ENCODE peak calls at places on chromosome 12, in eight cellular contexts. A is EH, H is small intestine, S is HFFc6, X is GM19239, F is fibroblast of mammary gland, J is HT-29, L is globus pallidus. K is an unnamed sample.

GRCh38 chr12:53532026-53532425 is 24.7 kb upstream of the NPFF start:
- DNase-seq in F (no peak), L (no peak), J (no peak), A (no peak), H (no peak), X (no peak), S (no peak), K (no peak)

GRCh38 chr12:72995616-72996015 is 723.4 kb downstream of the TRHDE start:
- DNase-seq in S (no peak), X (no peak), A (no peak), J (no peak), H (no peak), F (no peak), L (no peak), K (no peak)

GRCh38 chr12:64782181-64782580 is 23.0 kb upstream of the GNS start:
- DNase-seq in A (no peak), H (peak; percentile 18), L (no peak), J (no peak), S (no peak), F (no peak), X (no peak), K (no peak)

GRCh38 chr12:16324772-16325171 is 22.7 kb upstream of the MGST1 start:
- DNase-seq in H (no peak), A (no peak), J (no peak), S (no peak), L (no peak), X (no peak), F (no peak), K (no peak)

GRCh38 chr12:31749024-31749704 is 20.3 kb upstream of the AMN1 start:
- DNase-seq in A (peak; percentile 93), L (no peak), X (peak; percentile 45), J (peak; percentile 98), H (peak; percentile 99), F (peak; percentile 98), S (peak; percentile 95), K (peak; percentile 83)

GRCh38 chr12:27703720-27704452 is 6.7 kb upstream of the MRPS35 start:
- DNase-seq in S (peak; percentile 70), F (peak; percentile 86), A (peak; percentile 87), L (peak; percentile 59), X (peak; percentile 35), H (peak; percentile 86), J (peak; percentile 94), K (peak; percentile 73)

GRCh38 chr12:92147491-92147890 is 1.8 kb upstream of the BTG1 start:
- DNase-seq in J (peak; percentile 31), F (no peak), L (no peak), A (no peak), H (no peak), X (no peak), S (no peak), K (no peak)

GRCh38 chr12:109334887-109335286 is 12.8 kb upstream of the MYO1H start:
- DNase-seq in L (no peak), X (no peak), A (no peak), H (no peak), F (no peak), J (no peak), S (no peak), K (no peak)

GRCh38 chr12:116018282-116018681 is 259.2 kb downstream of the MED13L start:
- DNase-seq in A (peak; percentile 16), X (no peak), S (no peak), H (no peak), F (no peak), L (no peak), J (no peak), K (no peak)

GRCh38 chr12:664075-664778 is 982 bp upstream of the NINJ2 start:
- DNase-seq in A (no peak), J (no peak), L (no peak), X (no peak), S (no peak), F (no peak), H (no peak), K (no peak)

GRCh38 chr12:117882181-117882580 is 86.6 kb downstream of the KSR2 start:
- DNase-seq in A (no peak), L (no peak), S (no peak), X (no peak), F (no peak), H (no peak), J (no peak), K (no peak)

GRCh38 chr12:5088586-5089264 is 45.0 kb downstream of the KCNA5 start:
- DNase-seq in F (peak; percentile 25), J (peak; percentile 55), X (no peak), H (no peak), A (peak; percentile 96), S (peak; percentile 77), L (no peak), K (no peak)

GRCh38 chr12:124751654-124752355 is 111.9 kb downstream of the SCARB1 start:
- DNase-seq in H (no peak), J (no peak), L (no peak), F (no peak), X (no peak), S (no peak), A (no peak), K (no peak)

GRCh38 chr12:2856901-2857495 is at the start of gene TEX52:
- DNase-seq in H (peak; percentile 45), X (no peak), S (no peak), F (no peak), A (no peak), J (peak; percentile 42), L (no peak), K (no peak)

GRCh38 chr12:1619599-1619998 is 9.4 kb upstream of the WNT5B start:
- DNase-seq in L (peak; percentile 35), H (no peak), S (no peak), F (peak; percentile 21), X (no peak), A (no peak), J (no peak), K (peak; percentile 60)

GRCh38 chr12:16300222-16300621 is 22.7 kb upstream of the SLC15A5 start:
- DNase-seq in X (no peak), F (peak; percentile 56), L (no peak), H (no peak), J (no peak), S (peak; percentile 8), A (peak; percentile 25), K (no peak)

K was measured in GM13976.